ENCODE peak calls at places on chromosomes 2 and 18, in four cellular contexts. L is GM23248, I is neural progenitor cell, O is pancreas. Z is an unnamed sample. For H3K36me3, the result is how much of the 10 kb centered on the place peaks cover.

GRCh38 chr18:34600118-34600517 is 110.0 kb upstream of the DTNA start:
- DNase-seq in L (peak), I (no peak), O (no peak), Z (no peak)

GRCh38 chr18:76351961-76352581 is 143.0 kb downstream of the ZNF516 start:
- DNase-seq in L (peak), I (no peak), O (no peak), Z (peak)

GRCh38 chr2:230209422-230210051 is 10.2 kb downstream of the SP110 start:
- DNase-seq in L (no peak), I (no peak), O (no peak), Z (no peak)

GRCh38 chr2:58137221-58137620 is 90.6 kb downstream of the VRK2 start:
- DNase-seq in L (peak), I (no peak), O (no peak), Z (no peak)

GRCh38 chr2:68248806-68249205 is 3.5 kb downstream of the PPP3R1 start:
- DNase-seq in L (no peak), I (no peak), O (no peak), Z (no peak)

GRCh38 chr2:218746470-218746795 is 35.5 kb upstream of the CYP27A1 start:
- DNase-seq in L (no peak), I (no peak), O (no peak), Z (no peak)

GRCh38 chr18:9673296-9674251 is 34.5 kb upstream of the RAB31 start:
- DNase-seq in L (peak), I (peak), O (peak), Z (peak)

GRCh38 chr2:67867735-67868134 is 195.1 kb downstream of the C1D start:
- DNase-seq in L (peak), I (no peak), O (no peak), Z (no peak)

GRCh38 chr2:73832905-73833304 is 4.1 kb downstream of the STAMBP start:
- DNase-seq in L (no peak), I (no peak), O (no peak), Z (peak)

GRCh38 chr18:2036136-2036535 is 535.2 kb downstream of the METTL4 start:
- DNase-seq in L (no peak), I (no peak), O (no peak), Z (no peak)

GRCh38 chr2:172397136-172397825 is 30.1 kb upstream of the ITGA6 start:
- DNase-seq in L (peak), I (no peak), O (no peak), Z (no peak)

GRCh38 chr18:54742120-54742519 is 86.2 kb upstream of the RAB27B start:
- DNase-seq in L (peak), I (no peak), O (no peak), Z (no peak)

GRCh38 chr2:179020156-179020750 is 29.7 kb downstream of the CCDC141 start:
- DNase-seq in L (peak), I (peak), O (peak), Z (peak)

GRCh38 chr2:10597956-10598355 is 91.8 kb downstream of the NOL10 start:
- DNase-seq in L (no peak), I (no peak), O (no peak), Z (no peak)

GRCh38 chr2:69133898-69134297 is 120.9 kb downstream of the ANTXR1 start:
- DNase-seq in L (no peak), I (no peak), O (no peak), Z (no peak)

GRCh38 chr2:231617059-231617926 is 24.6 kb downstream of the TEX44 start:
- DNase-seq in L (no peak), I (no peak), O (no peak), Z (no peak)

GRCh38 chr2:231297108-231297908 is 98.2 kb upstream of the B3GNT7 start:
- DNase-seq in L (peak), I (peak), O (peak), Z (peak)

GRCh38 chr2:63023444-63023843 is 27.2 kb upstream of the OTX1 start:
- DNase-seq in L (peak), I (peak), O (no peak), Z (peak)

GRCh38 chr2:178225011-178225817 is 30.9 kb downstream of the OSBPL6 start:
- DNase-seq in L (peak), I (peak), O (no peak), Z (no peak)

GRCh38 chr18:79318142-79318673 is 77.5 kb upstream of the NFATC1 start:
- DNase-seq in L (no peak), I (no peak), O (no peak), Z (no peak)

GRCh38 chr2:101871480-101871879 is 120.3 kb upstream of the IL1R2 start:
- DNase-seq in L (no peak), I (no peak), O (no peak), Z (no peak)
- H3K36me3 ChIP-seq in L (half or more), I (under half), O (under half), Z (half or more)

GRCh38 chr2:8619071-8619470 is 62.8 kb upstream of the ID2 start:
- DNase-seq in L (no peak), I (no peak), O (no peak), Z (no peak)
- H3K36me3 ChIP-seq in L (under half), I (under half), O (under half), Z (under half)

GRCh38 chr2:176832086-176832485 is 380.5 kb upstream of the HNRNPA3 start:
- DNase-seq in L (peak), I (no peak), O (no peak), Z (no peak)
- H3K36me3 ChIP-seq in L (under half), I (under half), O (under half), Z (under half)

GRCh38 chr2:23698733-23699391 is 228.1 kb downstream of the ATAD2B start:
- DNase-seq in L (no peak), I (no peak), O (no peak), Z (peak)
- H3K36me3 ChIP-seq in L (under half), I (under half), O (under half), Z (under half)

GRCh38 chr2:200649724-200650123 is 63.9 kb downstream of the AOX1 start:
- DNase-seq in L (no peak), I (no peak), O (no peak), Z (no peak)
- H3K36me3 ChIP-seq in L (under half), I (under half), O (under half), Z (under half)

DNA sequence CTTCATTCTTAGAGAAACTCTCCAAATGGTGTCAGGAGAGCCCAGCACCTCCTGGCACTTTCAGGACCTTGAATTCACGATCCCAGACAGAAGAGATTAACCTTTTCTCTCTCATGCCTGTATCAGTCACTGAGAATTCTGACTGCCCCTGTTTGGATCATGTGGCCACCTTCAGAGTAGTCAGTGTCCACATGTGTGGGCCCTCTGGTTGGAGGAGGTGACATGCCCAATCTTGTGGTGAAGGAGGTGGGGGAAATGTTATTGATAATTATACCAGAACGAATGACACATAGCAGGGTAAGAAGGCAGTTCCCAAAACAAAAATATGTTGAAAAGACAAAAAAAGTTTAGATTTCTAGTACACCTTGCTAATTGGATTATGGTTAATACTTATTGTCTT is 31.7 kb downstream of the UBXN4 start:
- DNase-seq in L (no peak), I (no peak), O (no peak), Z (no peak)
- H3K36me3 ChIP-seq in L (half or more), I (under half), O (half or more), Z (half or more)

GRCh38 chr2:157427922-157428303 is 16.0 kb downstream of the CYTIP start:
- DNase-seq in L (no peak), I (no peak), O (no peak), Z (no peak)
- H3K36me3 ChIP-seq in L (under half), I (under half), O (under half), Z (under half)

GRCh38 chr18:74516271-74517235 is 17.7 kb upstream of the CNDP1 start:
- DNase-seq in L (no peak), I (no peak), O (no peak), Z (no peak)
- H3K36me3 ChIP-seq in L (under half), I (under half), O (half or more), Z (under half)